ENCODE peak calls at places on chromosomes 7 and 10, in seven cellular contexts. W is WTC11, P is lung, O is epithelial cell of esophagus, J is fibroblast of lung, V is neural progenitor cell, S is hepatocyte. A is an unnamed sample.

GRCh38 chr7:70553364-70553763 is 578.6 kb upstream of the GALNT17 start:
- DNase-seq in P (peak), J (no peak), S (no peak), V (no peak), W (no peak), O (peak), A (no peak)

GRCh38 chr7:146150153-146150552 is 33.6 kb downstream of the CNTNAP2 start:
- DNase-seq in W (no peak), O (peak), V (no peak), S (no peak), P (no peak), J (peak), A (no peak)

GRCh38 chr7:105885386-105886111 is 9.2 kb upstream of the ATXN7L1 start:
- DNase-seq in W (no peak), S (no peak), O (no peak), J (peak), P (no peak), V (no peak), A (no peak)

GRCh38 chr10:79434816-79435215 is 10.6 kb downstream of the ZCCHC24 start:
- DNase-seq in W (no peak), P (no peak), J (peak), S (no peak), O (peak), V (no peak), A (no peak)

GRCh38 chr7:139739863-139740597 is 37.8 kb downstream of the HIPK2 start:
- DNase-seq in J (no peak), W (no peak), V (no peak), O (peak), S (no peak), P (no peak), A (no peak)

GRCh38 chr10:95505084-95505610 is 56.0 kb downstream of the SORBS1 start:
- DNase-seq in V (no peak), W (no peak), S (no peak), O (no peak), P (no peak), J (no peak), A (no peak)

GRCh38 chr10:110502851-110503301 is 5.2 kb downstream of the DUSP5 start:
- DNase-seq in O (no peak), J (peak), W (no peak), P (peak), S (peak), V (no peak), A (peak)

GRCh38 chr7:140478361-140479061 is 794 bp downstream of the MKRN1 start:
- DNase-seq in V (peak), S (peak), O (peak), J (peak), W (no peak), P (peak), A (peak)

GRCh38 chr10:127912607-127913367 is 5.9 kb downstream of the PTPRE start:
- DNase-seq in V (no peak), O (no peak), J (no peak), W (no peak), P (no peak), S (no peak), A (no peak)

GRCh38 chr10:132236161-132236560 is 49.4 kb downstream of the DPYSL4 start:
- DNase-seq in P (no peak), V (no peak), O (no peak), S (no peak), J (no peak), W (no peak), A (no peak)

GRCh38 chr7:149787428-149788299 is 14.3 kb upstream of the ZNF467 start:
- DNase-seq in P (no peak), V (peak), S (no peak), O (peak), W (no peak), J (no peak), A (no peak)

GRCh38 chr10:91909178-91909677 is at the start of gene FGFBP3:
- DNase-seq in W (peak), S (peak), P (no peak), O (peak), J (peak), V (peak), A (peak)

GRCh38 chr7:70923086-70923845 is 208.7 kb upstream of the GALNT17 start:
- DNase-seq in W (no peak), S (peak), J (no peak), V (peak), O (no peak), P (no peak), A (no peak)

GRCh38 chr10:97037365-97038361 is 148.1 kb downstream of the SLIT1 start:
- DNase-seq in S (peak), V (peak), J (peak), O (peak), P (peak), W (peak), A (peak)

GRCh38 chr7:113710310-113711106 is 208.3 kb downstream of the PPP1R3A start:
- DNase-seq in J (peak), W (peak), P (peak), S (peak), O (peak), V (peak), A (peak)

DNA sequence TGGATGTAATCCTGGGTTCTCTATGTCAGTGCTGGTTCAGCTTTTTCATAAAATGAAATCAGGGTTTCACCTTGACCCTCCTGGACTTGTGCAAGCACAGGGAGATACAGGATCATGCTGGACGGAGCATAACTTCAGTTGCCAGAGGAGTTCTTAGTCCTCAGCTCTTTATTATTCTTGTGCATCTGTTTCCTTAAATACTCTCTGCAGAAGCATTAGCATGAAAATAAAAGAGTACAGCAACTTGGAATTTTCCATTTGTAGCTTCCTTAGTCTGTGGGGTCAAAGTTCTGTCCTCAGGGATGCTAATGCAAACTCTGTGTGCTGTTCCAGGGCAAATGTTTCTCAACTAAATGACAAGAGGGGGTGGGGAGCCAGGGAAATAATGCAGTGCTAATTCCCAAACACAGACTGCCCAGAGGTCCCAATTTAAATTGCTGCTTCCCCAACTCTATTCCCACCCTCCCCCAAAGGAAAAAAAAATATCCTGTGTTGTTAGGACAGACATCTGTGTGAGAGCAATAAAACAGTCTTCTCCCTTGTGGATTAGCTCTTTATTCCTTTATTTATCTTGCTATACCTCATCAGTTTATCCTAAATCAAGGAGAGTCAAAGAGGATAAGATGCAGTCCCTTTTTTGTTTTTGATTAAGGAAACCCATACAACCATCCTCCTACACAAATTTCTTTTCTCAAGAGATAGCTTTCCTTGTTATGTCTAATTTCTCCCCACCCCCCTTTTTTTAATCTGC is 905.0 kb downstream of the LRMDA start:
- DNase-seq in O (no peak), J (no peak), P (no peak), V (no peak), W (no peak), S (peak), A (no peak)
- TF ChIP-seq CTCF in O (no peak), J (no peak), P (no peak), V (no peak), W (no peak), S (no peak), A (no peak)

GRCh38 chr10:71812016-71812912 is 38.8 kb downstream of the PSAP start:
- DNase-seq in W (peak), O (peak), P (peak), J (peak), V (peak), S (peak), A (peak)
- TF ChIP-seq CTCF in W (peak), O (peak), P (peak), J (peak), V (peak), S (peak), A (peak)

DNA sequence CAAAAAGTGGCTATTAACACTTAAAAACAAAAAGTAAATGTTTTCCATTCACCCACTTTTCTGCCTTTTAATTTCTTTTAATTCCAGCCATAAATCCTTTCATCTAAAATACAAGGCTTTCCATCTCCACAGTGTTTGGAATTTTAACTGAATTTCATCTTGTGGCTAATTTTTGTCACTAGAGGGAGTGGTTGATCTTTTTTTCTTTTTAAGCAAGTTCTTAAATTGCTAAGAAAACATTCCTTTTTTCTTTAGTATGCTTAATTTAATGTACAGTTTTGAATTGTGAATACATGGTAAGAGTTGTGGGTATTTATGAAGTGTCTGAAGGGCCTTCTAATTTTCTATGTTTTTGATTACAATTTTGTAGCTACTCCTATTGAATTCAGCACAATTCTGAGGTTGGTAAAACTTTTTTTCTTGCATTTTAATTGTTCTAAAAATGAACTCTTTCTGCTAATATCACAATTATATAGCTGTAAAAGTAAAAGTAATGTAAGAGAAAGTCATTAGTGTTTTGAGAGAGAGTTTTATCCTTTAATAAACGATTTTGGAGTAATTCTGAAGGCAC is 54.9 kb upstream of the ANK3 start:
- DNase-seq in J (peak), V (peak), P (no peak), W (no peak), O (peak), S (no peak), A (no peak)
- TF ChIP-seq CTCF in J (peak), V (peak), P (peak), W (no peak), O (peak), S (peak), A (no peak)

DNA sequence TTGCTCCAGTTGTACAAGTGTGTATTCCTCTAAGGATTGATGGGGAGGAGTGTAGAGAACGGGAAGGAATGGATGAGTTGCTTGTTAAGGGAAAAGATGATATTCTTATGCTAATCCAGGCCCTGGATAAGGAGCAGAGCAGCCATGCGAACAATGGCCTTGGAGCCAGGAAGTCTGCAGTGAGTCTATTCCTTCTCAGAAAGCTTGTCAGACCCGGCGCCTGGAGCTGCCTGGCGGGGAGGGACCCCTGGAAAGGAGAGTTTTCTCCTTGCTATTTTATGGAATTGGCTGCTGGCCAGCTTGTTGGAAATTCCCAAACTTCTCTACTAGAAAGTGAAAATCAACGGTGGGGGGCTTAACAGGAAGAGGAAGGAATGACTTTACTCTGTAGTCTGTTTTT is 89.1 kb downstream of the MMRN2 start:
- DNase-seq in P (no peak), O (no peak), S (peak), J (peak), V (peak), W (peak), A (no peak)
- TF ChIP-seq CTCF in P (no peak), O (no peak), S (no peak), J (no peak), V (no peak), W (no peak), A (no peak)

GRCh38 chr7:130869918-130870317 is 135.9 kb upstream of the KLF14 start:
- DNase-seq in V (no peak), W (no peak), P (no peak), S (no peak), J (no peak), O (no peak), A (no peak)

GRCh38 chr7:130867039-130867438 is 133.0 kb upstream of the KLF14 start:
- DNase-seq in W (no peak), J (no peak), S (no peak), V (no peak), O (no peak), P (no peak), A (no peak)

GRCh38 chr7:130868150-130868549 is 134.1 kb upstream of the KLF14 start:
- DNase-seq in W (no peak), P (no peak), O (peak), J (no peak), S (no peak), V (no peak), A (no peak)

GRCh38 chr7:130867581-130868136 is 133.7 kb upstream of the KLF14 start:
- DNase-seq in J (no peak), V (no peak), P (no peak), W (no peak), S (no peak), O (no peak), A (no peak)

DNA sequence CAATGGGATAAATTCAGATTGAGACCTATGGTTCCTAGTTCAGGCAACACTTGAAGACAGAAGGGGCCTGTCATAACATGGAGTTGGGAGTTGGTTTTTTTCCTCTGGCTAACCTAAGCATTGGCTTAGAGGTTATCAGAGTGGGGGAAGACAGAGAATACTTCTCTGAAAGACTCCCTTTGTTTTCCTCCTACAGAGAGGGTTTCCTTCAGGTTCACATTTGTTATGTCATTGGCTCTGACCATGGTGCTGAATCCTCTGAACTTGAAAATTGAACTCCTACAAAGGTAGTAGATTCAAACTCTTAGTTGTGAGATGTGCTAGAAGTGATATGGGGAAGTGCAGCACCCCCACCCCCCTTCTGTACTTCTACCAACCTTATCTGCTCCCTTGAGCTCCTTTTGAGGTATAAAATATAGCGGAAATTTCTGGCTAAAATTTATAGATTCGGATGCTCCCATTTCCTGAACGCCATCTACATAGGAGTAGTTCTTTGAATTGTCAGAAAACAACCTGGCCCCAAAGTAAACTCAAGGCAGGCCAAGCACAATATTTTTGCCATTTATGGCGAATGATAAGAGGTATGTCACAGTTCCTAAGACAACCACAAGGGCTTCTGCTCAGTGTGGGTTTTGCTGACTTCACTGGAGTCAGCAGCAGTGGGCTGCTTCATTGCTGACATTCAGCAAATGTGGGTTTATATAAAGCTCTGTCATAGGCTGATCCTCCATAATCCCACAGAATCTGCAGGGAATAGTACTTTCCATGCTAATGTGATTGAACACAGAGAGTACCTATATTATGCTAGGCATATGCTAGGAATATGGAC is 131.6 kb upstream of the KLF14 start:
- DNase-seq in W (no peak), O (peak), S (peak), P (no peak), J (no peak), V (peak), A (no peak)
- TF ChIP-seq CTCF in W (no peak), O (no peak), S (no peak), P (no peak), J (no peak), V (peak), A (no peak)

GRCh38 chr10:44203535-44203934 is 181.4 kb downstream of the CXCL12 start:
- DNase-seq in O (no peak), V (no peak), P (no peak), S (no peak), W (no peak), J (no peak), A (no peak)

GRCh38 chr10:44205072-44205471 is 179.8 kb downstream of the CXCL12 start:
- DNase-seq in V (peak), J (no peak), O (no peak), P (no peak), W (no peak), S (no peak), A (no peak)

GRCh38 chr10:44201656-44202055 is 183.2 kb downstream of the CXCL12 start:
- DNase-seq in V (no peak), P (no peak), O (no peak), W (no peak), J (no peak), S (no peak), A (no peak)

GRCh38 chr10:44201011-44201410 is 183.9 kb downstream of the CXCL12 start:
- DNase-seq in S (no peak), O (no peak), V (no peak), J (no peak), W (no peak), P (peak), A (no peak)

GRCh38 chr10:44202952-44203351 is 181.9 kb downstream of the CXCL12 start:
- DNase-seq in O (no peak), P (no peak), V (no peak), S (no peak), J (no peak), W (no peak), A (no peak)
- TF ChIP-seq CTCF in O (no peak), P (no peak), V (no peak), S (no peak), J (no peak), W (no peak), A (no peak)

GRCh38 chr7:127342596-127342995 is 49.9 kb downstream of the ZNF800 start:
- DNase-seq in S (no peak), O (no peak), J (no peak), P (no peak), W (no peak), V (no peak), A (no peak)
- TF ChIP-seq CTCF in S (no peak), O (no peak), J (no peak), P (no peak), W (no peak), V (no peak), A (no peak)

DNA sequence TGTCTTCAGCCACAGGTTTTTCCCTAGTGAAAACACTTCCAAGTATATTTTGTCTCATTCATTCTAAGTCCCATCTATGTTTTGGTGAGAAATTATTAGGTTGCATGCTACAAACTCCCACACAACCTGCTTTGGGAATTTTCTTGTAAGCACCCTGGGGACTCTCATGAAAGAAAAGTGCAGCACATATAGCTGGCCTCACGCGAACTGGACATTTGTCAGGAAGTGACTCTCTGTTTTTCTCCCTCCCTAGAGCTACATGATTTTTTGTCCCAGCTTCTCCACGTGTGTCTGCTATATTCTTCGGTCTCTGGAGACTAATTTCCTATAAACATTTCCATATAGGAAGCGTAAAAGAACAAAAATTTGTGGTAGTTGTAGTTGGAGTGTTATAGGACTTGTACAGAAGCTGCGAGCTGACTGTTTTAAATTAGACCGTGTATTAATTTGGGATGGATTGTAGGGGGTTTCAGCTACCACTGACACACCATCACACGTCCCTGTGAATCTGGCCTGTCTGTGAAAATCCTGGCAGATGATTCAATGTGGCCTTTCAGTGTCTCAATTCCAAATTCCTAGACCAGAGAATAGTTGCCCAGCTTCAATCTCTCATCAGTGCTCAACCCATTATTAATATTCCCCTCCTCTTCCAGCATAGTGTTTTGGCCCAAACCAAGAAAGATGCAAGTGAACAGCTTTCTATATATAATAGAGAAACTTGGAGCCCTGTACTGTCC is 40.2 kb downstream of the ARL4A start:
- DNase-seq in W (no peak), P (no peak), J (no peak), V (no peak), O (no peak), S (no peak), A (no peak)
- TF ChIP-seq CTCF in W (no peak), P (no peak), J (no peak), V (no peak), O (no peak), S (no peak), A (no peak)

A was measured in GM13976.